ENCODE peak calls at places on chromosomes 13 and 19, in four cellular contexts. D, Q, B and S are unnamed samples.

GRCh38 chr13:51970251-51970793 is 40.9 kb downstream of the ATP7B start:
- DNase-seq in D (no peak), Q (no peak), B (no peak), S (no peak)

GRCh38 chr19:18894254-18895037 is 1.5 kb downstream of the CERS1 start:
- DNase-seq in D (no peak), Q (no peak), B (peak), S (peak)

GRCh38 chr19:35347171-35347929 is at the start of gene FFAR1:
- DNase-seq in D (peak), Q (no peak), B (no peak), S (no peak)

GRCh38 chr13:41720839-41721561 is 239.9 kb downstream of the VWA8 start:
- DNase-seq in D (no peak), Q (peak), B (no peak), S (no peak)

GRCh38 chr13:48231948-48232347 is 1.1 kb upstream of the ITM2B start:
- DNase-seq in D (no peak), Q (no peak), B (no peak), S (no peak)

GRCh38 chr19:33029746-33030303 is 34.9 kb downstream of the RHPN2 start:
- DNase-seq in D (no peak), Q (no peak), B (no peak), S (no peak)

GRCh38 chr13:93744033-93744432 is 517.4 kb downstream of the GPC6 start:
- DNase-seq in D (no peak), Q (no peak), B (no peak), S (no peak)

GRCh38 chr13:74774252-74774651 is 640.0 kb upstream of the KLF12 start:
- DNase-seq in D (no peak), Q (peak), B (peak), S (peak)

GRCh38 chr19:2324220-2324948 is 4.0 kb downstream of the LSM7 start:
- DNase-seq in D (no peak), Q (no peak), B (no peak), S (no peak)

GRCh38 chr13:41492432-41493267 is 35.3 kb downstream of the RGCC start:
- DNase-seq in D (no peak), Q (no peak), B (no peak), S (no peak)

GRCh38 chr13:25738342-25738771 is 313.5 kb downstream of the SHISA2 start:
- DNase-seq in D (peak), Q (peak), B (peak), S (peak)

GRCh38 chr19:4639531-4640246 is 373 bp downstream of the TNFAIP8L1 start:
- DNase-seq in D (no peak), Q (no peak), B (no peak), S (no peak)

GRCh38 chr13:76892488-76892887 is 6.3 kb upstream of the KCTD12 start:
- DNase-seq in D (no peak), Q (peak), B (no peak), S (no peak)

GRCh38 chr19:29936409-29936808 is 5.6 kb upstream of the URI1 start:
- DNase-seq in D (no peak), Q (no peak), B (no peak), S (no peak)

GRCh38 chr13:24680258-24680920 is at the start of gene ATP12A:
- DNase-seq in D (no peak), Q (no peak), B (no peak), S (no peak)